ENCODE peak calls at places on chromosomes 16 and 17, in ten cellular contexts. G, R, A, H, K, B, D, P, E and Q are unnamed samples.

GRCh38 chr17:740240-741055 is 8.1 kb downstream of the TLCD3A start:
- DNase-seq in R (no peak), H (no peak), P (no peak), G (peak), A (no peak), D (peak), B (no peak), E (no peak), K (peak), Q (no peak)

GRCh38 chr16:3574195-3574594 is 3.0 kb downstream of the NLRC3 start:
- DNase-seq in A (no peak), E (no peak), G (no peak), D (no peak), H (no peak), B (no peak), K (no peak), R (no peak), P (no peak), Q (no peak)

GRCh38 chr17:73591278-73592078 is 52.8 kb downstream of the SDK2 start:
- DNase-seq in P (no peak), K (no peak), D (peak), G (peak), B (no peak), H (no peak), A (peak), R (peak), E (peak), Q (peak)

GRCh38 chr16:72858611-72859493 is 189.1 kb downstream of the ZFHX3 start:
- DNase-seq in B (no peak), P (peak), K (no peak), H (no peak), A (no peak), G (no peak), E (no peak), D (no peak), R (no peak), Q (no peak)

GRCh38 chr17:44926841-44927525 is 11.7 kb upstream of the GFAP start:
- DNase-seq in B (no peak), G (no peak), E (no peak), R (no peak), P (no peak), D (no peak), H (no peak), A (no peak), K (no peak), Q (no peak)

GRCh38 chr16:19410435-19411153 is 7.1 kb upstream of the TMC5 start:
- DNase-seq in H (no peak), E (no peak), D (no peak), B (peak), R (no peak), P (no peak), A (no peak), K (no peak), G (no peak), Q (no peak)

GRCh38 chr17:3894927-3895343 is 2.1 kb upstream of the CAMKK1 start:
- DNase-seq in A (no peak), G (no peak), P (no peak), B (no peak), D (no peak), E (no peak), K (no peak), R (peak), H (peak), Q (no peak)

GRCh38 chr17:61305024-61305423 is 94.6 kb upstream of the TBX2 start:
- DNase-seq in H (no peak), E (no peak), B (no peak), R (no peak), A (no peak), G (no peak), P (no peak), K (no peak), D (no peak), Q (no peak)

GRCh38 chr17:72416054-72416691 is 295.4 kb downstream of the SOX9 start:
- DNase-seq in K (no peak), H (no peak), D (no peak), P (no peak), B (no peak), A (no peak), E (no peak), G (no peak), R (no peak), Q (no peak)

GRCh38 chr16:89019511-89019910 is 42.5 kb upstream of the CBFA2T3 start:
- DNase-seq in K (no peak), H (no peak), R (no peak), B (peak), D (no peak), A (no peak), E (no peak), G (no peak), P (no peak), Q (no peak)

GRCh38 chr16:89890200-89890599 is 16.8 kb downstream of the TCF25 start:
- DNase-seq in R (no peak), A (no peak), B (no peak), P (no peak), E (no peak), H (no peak), K (no peak), D (no peak), G (no peak), Q (peak)

GRCh38 chr16:12901597-12902436 is at the start of gene SHISA9:
- DNase-seq in G (no peak), H (no peak), D (no peak), R (no peak), P (no peak), E (no peak), B (peak), K (no peak), A (no peak), Q (no peak)

GRCh38 chr16:72722552-72722951 is 325.4 kb downstream of the ZFHX3 start:
- DNase-seq in R (no peak), G (no peak), E (no peak), K (no peak), A (no peak), D (no peak), P (no peak), H (no peak), B (no peak), Q (no peak)

GRCh38 chr16:70720431-70721201 is 34.8 kb upstream of the MTSS2 start:
- DNase-seq in E (no peak), H (no peak), D (no peak), R (no peak), B (no peak), A (no peak), P (no peak), G (no peak), K (no peak), Q (no peak)

GRCh38 chr17:17960500-17961050 is 11.6 kb downstream of the TOM1L2 start:
- DNase-seq in E (no peak), K (no peak), P (no peak), A (no peak), G (no peak), R (no peak), D (no peak), H (no peak), B (no peak), Q (no peak)

GRCh38 chr16:8863594-8864424 is 5.0 kb downstream of the CARHSP1 start:
- DNase-seq in G (no peak), E (no peak), D (no peak), B (peak), R (no peak), A (no peak), K (no peak), H (no peak), P (no peak), Q (no peak)

GRCh38 chr17:45110676-45111611 is 21.4 kb downstream of the PLCD3 start:
- DNase-seq in P (no peak), G (no peak), A (no peak), R (no peak), K (no peak), E (no peak), D (no peak), H (peak), B (peak), Q (no peak)

GRCh38 chr16:66705790-66706505 is 9.4 kb upstream of the CMTM4 start:
- DNase-seq in D (no peak), G (no peak), R (no peak), A (no peak), P (peak), B (no peak), K (no peak), H (peak), E (no peak), Q (no peak)

GRCh38 chr16:52976539-52977167 is 76.0 kb downstream of the CHD9NB start:
- DNase-seq in A (no peak), D (no peak), B (no peak), E (no peak), P (peak), R (no peak), H (no peak), G (no peak), K (peak), Q (no peak)

GRCh38 chr16:75820672-75821071 is 94.4 kb upstream of the CPHXL start:
- DNase-seq in D (no peak), G (no peak), P (no peak), R (no peak), H (no peak), E (no peak), K (no peak), B (no peak), A (no peak), Q (no peak)

GRCh38 chr17:28849281-28849680 is 5.5 kb upstream of the ERAL1 start:
- DNase-seq in K (peak), E (no peak), R (no peak), H (no peak), B (no peak), G (no peak), D (no peak), P (no peak), A (no peak), Q (no peak)

GRCh38 chr17:46972346-46972745 is 6.7 kb downstream of the RPRML start:
- DNase-seq in G (no peak), E (no peak), K (no peak), B (no peak), P (no peak), H (peak), D (no peak), R (no peak), A (no peak), Q (no peak)

GRCh38 chr17:16872836-16873653 is 98.9 kb downstream of the TNFRSF13B start:
- DNase-seq in R (no peak), A (no peak), K (peak), D (no peak), P (no peak), G (no peak), H (no peak), B (no peak), E (no peak), Q (no peak)

GRCh38 chr17:62703776-62704380 is 76.4 kb downstream of the MRC2 start:
- DNase-seq in E (peak), G (peak), H (peak), K (peak), D (peak), B (peak), P (no peak), A (peak), R (peak), Q (peak)

GRCh38 chr17:62819511-62820221 is 11.6 kb upstream of the MARCHF10 start:
- DNase-seq in P (peak), R (no peak), A (no peak), H (peak), D (no peak), G (no peak), E (no peak), B (no peak), K (no peak), Q (no peak)

GRCh38 chr17:80103061-80103481 is 1.7 kb downstream of the GAA start:
- DNase-seq in R (no peak), K (no peak), P (no peak), B (no peak), E (no peak), D (no peak), G (no peak), H (no peak), A (no peak), Q (no peak)

GRCh38 chr16:85266857-85267256 is 154.6 kb upstream of the CIBAR2 start:
- DNase-seq in P (no peak), D (no peak), R (no peak), G (no peak), H (no peak), B (no peak), A (no peak), E (no peak), K (no peak), Q (no peak)

GRCh38 chr17:39754958-39755549 is 17.3 kb downstream of the GRB7 start:
- DNase-seq in A (no peak), P (no peak), K (no peak), R (no peak), B (no peak), E (no peak), G (no peak), H (no peak), D (no peak), Q (no peak)

GRCh38 chr17:70365098-70365583 is 195.8 kb downstream of the KCNJ2 start:
- DNase-seq in D (no peak), R (no peak), G (no peak), H (no peak), B (no peak), E (no peak), A (no peak), P (peak), K (peak), Q (no peak)